ENCODE peak calls at places on chromosomes 16 and 17, in four cellular contexts. One of them, this sample, is unnamed. For H3K4me1, the result is how much of the 10 kb centered on the place peaks cover.

GRCh38 chr17:60901222-60901621 is 223.6 kb downstream of the BCAS3 start:
- DNase-seq in ovary: no peak
- DNase-seq in HCT116: no peak
- DNase-seq in prostate gland: no peak
- DNase-seq in this sample: no peak

GRCh38 chr17:5419959-5420653 is at the start of gene RPAIN:
- DNase-seq in HCT116: peak
- DNase-seq in ovary: peak
- DNase-seq in prostate gland: peak
- DNase-seq in this sample: peak

GRCh38 chr16:83701494-83701893 is 106.3 kb upstream of the HSBP1 start:
- DNase-seq in HCT116: no peak
- DNase-seq in prostate gland: peak
- DNase-seq in ovary: no peak
- DNase-seq in this sample: no peak

GRCh38 chr17:64938925-64939474 is 19.7 kb upstream of the LRRC37A3 start:
- DNase-seq in HCT116: no peak
- DNase-seq in prostate gland: no peak
- DNase-seq in ovary: no peak
- DNase-seq in this sample: no peak

GRCh38 chr16:85104821-85105391 is 7.4 kb downstream of the CIBAR2 start:
- DNase-seq in prostate gland: no peak
- DNase-seq in ovary: no peak
- DNase-seq in HCT116: no peak
- DNase-seq in this sample: peak

GRCh38 chr17:50267074-50267841 is 7.0 kb upstream of the TMEM92 start:
- DNase-seq in HCT116: no peak
- DNase-seq in ovary: peak
- DNase-seq in prostate gland: no peak
- DNase-seq in this sample: no peak

GRCh38 chr17:78110363-78111011 is 18.1 kb downstream of the TMC6 start:
- DNase-seq in ovary: no peak
- DNase-seq in prostate gland: no peak
- DNase-seq in HCT116: no peak
- DNase-seq in this sample: peak

GRCh38 chr17:61619493-61619892 is 28.5 kb upstream of the NACA2 start:
- DNase-seq in HCT116: peak
- DNase-seq in ovary: no peak
- DNase-seq in prostate gland: no peak
- DNase-seq in this sample: no peak

GRCh38 chr17:13140750-13141149 is 122.9 kb upstream of the ELAC2 start:
- DNase-seq in HCT116: no peak
- DNase-seq in prostate gland: no peak
- DNase-seq in ovary: no peak
- DNase-seq in this sample: no peak

GRCh38 chr17:78378225-78379133 is at the start of gene PGS1:
- DNase-seq in HCT116: peak
- DNase-seq in ovary: peak
- DNase-seq in prostate gland: peak
- DNase-seq in this sample: peak

GRCh38 chr17:43578699-43579569 is 32.8 kb upstream of the ETV4 start:
- DNase-seq in HCT116: no peak
- DNase-seq in ovary: no peak
- DNase-seq in prostate gland: no peak
- DNase-seq in this sample: no peak

GRCh38 chr16:87744750-87745514 is 20.9 kb downstream of the KLHDC4 start:
- DNase-seq in ovary: no peak
- DNase-seq in prostate gland: no peak
- DNase-seq in HCT116: no peak
- DNase-seq in this sample: no peak

GRCh38 chr17:28182559-28182958 is 136.4 kb upstream of the TMEM97 start:
- DNase-seq in HCT116: no peak
- DNase-seq in prostate gland: no peak
- DNase-seq in ovary: no peak
- DNase-seq in this sample: no peak

GRCh38 chr17:80036715-80037477 is 454 bp downstream of the CCDC40 start:
- DNase-seq in prostate gland: no peak
- DNase-seq in ovary: no peak
- DNase-seq in HCT116: no peak
- DNase-seq in this sample: peak

GRCh38 chr16:66900721-66901441 is 17.8 kb downstream of the CDH16 start:
- DNase-seq in ovary: peak
- DNase-seq in prostate gland: no peak
- DNase-seq in HCT116: no peak
- DNase-seq in this sample: peak

GRCh38 chr17:66959641-66960375 is 4.7 kb upstream of the CACNG4 start:
- DNase-seq in prostate gland: no peak
- DNase-seq in HCT116: no peak
- DNase-seq in ovary: no peak
- DNase-seq in this sample: no peak

GRCh38 chr16:56349086-56349415 is 76.3 kb downstream of the AMFR start:
- DNase-seq in HCT116: no peak
- DNase-seq in ovary: no peak
- DNase-seq in prostate gland: no peak
- DNase-seq in this sample: no peak
- TF ChIP-seq CTCF in HCT116: no peak
- TF ChIP-seq CTCF in ovary: no peak
- TF ChIP-seq CTCF in prostate gland: no peak
- TF ChIP-seq CTCF in this sample: no peak

GRCh38 chr16:10922328-10923145 is 19.7 kb downstream of the DEXI start:
- DNase-seq in prostate gland: no peak
- DNase-seq in ovary: no peak
- DNase-seq in HCT116: no peak
- DNase-seq in this sample: peak
- H3K4me1 ChIP-seq in prostate gland: under half
- H3K4me1 ChIP-seq in ovary: under half
- H3K4me1 ChIP-seq in HCT116: under half
- H3K4me1 ChIP-seq in this sample: half or more

GRCh38 chr17:63477471-63478440 is 895 bp downstream of the ACE start:
- DNase-seq in ovary: no peak
- DNase-seq in prostate gland: no peak
- DNase-seq in HCT116: no peak
- DNase-seq in this sample: no peak
- TF ChIP-seq POLR2A in ovary: no peak
- TF ChIP-seq POLR2A in prostate gland: no peak
- TF ChIP-seq POLR2A in HCT116: no peak
- TF ChIP-seq POLR2A in this sample: no peak

GRCh38 chr17:7252176-7253043 is at the start of gene ELP5:
- DNase-seq in HCT116: peak
- DNase-seq in ovary: peak
- DNase-seq in prostate gland: peak
- DNase-seq in this sample: peak
- TF ChIP-seq CTCF in HCT116: no peak
- TF ChIP-seq CTCF in ovary: peak
- TF ChIP-seq CTCF in prostate gland: no peak
- TF ChIP-seq CTCF in this sample: no peak

GRCh38 chr17:83081561-83082201 is 2.3 kb downstream of the METRNL start:
- DNase-seq in HCT116: no peak
- DNase-seq in prostate gland: no peak
- DNase-seq in ovary: no peak
- DNase-seq in this sample: no peak
- H3K4me1 ChIP-seq in HCT116: under half
- H3K4me1 ChIP-seq in prostate gland: under half
- H3K4me1 ChIP-seq in ovary: under half
- H3K4me1 ChIP-seq in this sample: under half

This sample was measured in gastrocnemius medialis.